ENCODE peak calls at places on chromosomes 11 and 22, in four cellular contexts. F is HepG2, T is GM12878, V is K562. E is an unnamed sample.

GRCh38 chr22:19455585-19456370 is 8.3 kb upstream of the C22orf39 start:
- DNase-seq in F (no peak), T (no peak), V (no peak), E (no peak)

GRCh38 chr11:84524422-84525051 is 1102.6 kb downstream of the DLG2 start:
- DNase-seq in F (no peak), T (no peak), V (no peak), E (no peak)

GRCh38 chr11:17767301-17767885 is 32.8 kb downstream of the KCNC1 start:
- DNase-seq in F (no peak), T (no peak), V (no peak), E (no peak)

GRCh38 chr11:62394825-62395538 is 23.9 kb upstream of the SCGB1A1 start:
- DNase-seq in F (peak), T (peak), V (peak), E (peak)

GRCh38 chr11:126113515-126113957 is 50.9 kb upstream of the CDON start:
- DNase-seq in F (peak), T (no peak), V (no peak), E (peak)

GRCh38 chr22:23177197-23177596 is 3.1 kb upstream of the BCR start:
- DNase-seq in F (no peak), T (no peak), V (peak), E (no peak)

GRCh38 chr11:206002-206384 is 1.2 kb downstream of the BET1L start:
- DNase-seq in F (no peak), T (no peak), V (no peak), E (no peak)

GRCh38 chr22:38973289-38974169 is 8.6 kb upstream of the APOBEC3B start:
- DNase-seq in F (peak), T (no peak), V (peak), E (peak)

GRCh38 chr11:123505546-123506299 is 75.7 kb downstream of the GRAMD1B start:
- DNase-seq in F (no peak), T (no peak), V (no peak), E (no peak)

GRCh38 chr11:8531312-8531711 is 62.7 kb downstream of the STK33 start:
- DNase-seq in F (no peak), T (no peak), V (no peak), E (no peak)

GRCh38 chr22:37549704-37550059 is 10.6 kb upstream of the CDC42EP1 start:
- DNase-seq in F (no peak), T (no peak), V (no peak), E (no peak)

GRCh38 chr11:119472186-119472855 is 49.3 kb upstream of the THY1 start:
- DNase-seq in F (peak), T (no peak), V (no peak), E (no peak)

GRCh38 chr11:1140642-1141490 is 16.9 kb upstream of the MUC5AC start:
- DNase-seq in F (no peak), T (no peak), V (no peak), E (no peak)

GRCh38 chr11:6099577-6099976 is 7.9 kb upstream of the OR56B4 start:
- DNase-seq in F (no peak), T (no peak), V (no peak), E (no peak)

GRCh38 chr11:125463590-125464265 is 32.3 kb downstream of the FEZ1 start:
- DNase-seq in F (no peak), T (no peak), V (no peak), E (no peak)

GRCh38 chr11:60633645-60634044 is 65.8 kb upstream of the MS4A8 start:
- DNase-seq in F (no peak), T (peak), V (no peak), E (no peak)

GRCh38 chr11:1916986-1917522 is 2.4 kb upstream of the TNNT3 start:
- DNase-seq in F (no peak), T (no peak), V (no peak), E (no peak)

GRCh38 chr11:131591051-131591461 is 220.6 kb downstream of the NTM start:
- DNase-seq in F (no peak), T (no peak), V (no peak), E (no peak)

GRCh38 chr11:90453525-90453924 is 230.7 kb upstream of the CHORDC1 start:
- DNase-seq in F (no peak), T (no peak), V (no peak), E (no peak)

GRCh38 chr11:112023104-112023503 is 2.1 kb upstream of the DLAT start:
- DNase-seq in F (peak), T (no peak), V (no peak), E (no peak)

GRCh38 chr11:44629732-44630345 is 64.4 kb downstream of the CD82 start:
- DNase-seq in F (no peak), T (no peak), V (no peak), E (no peak)

GRCh38 chr11:126109941-126110731 is 47.5 kb upstream of the CDON start:
- DNase-seq in F (no peak), T (no peak), V (no peak), E (no peak)

GRCh38 chr22:35409783-35410662 is 10.1 kb downstream of the MCM5 start:
- DNase-seq in F (no peak), T (peak), V (no peak), E (no peak)

GRCh38 chr11:45771942-45772522 is 32.9 kb upstream of the SLC35C1 start:
- DNase-seq in F (peak), T (no peak), V (peak), E (peak)

GRCh38 chr11:827146-827860 is 416 bp upstream of the CRACR2B start:
- DNase-seq in F (peak), T (no peak), V (peak), E (no peak)

GRCh38 chr11:102623128-102623527 is 2.0 kb downstream of the MMP20 start:
- DNase-seq in F (no peak), T (no peak), V (no peak), E (no peak)

GRCh38 chr11:102620179-102620578 is 5.0 kb downstream of the MMP20 start:
- DNase-seq in F (no peak), T (no peak), V (no peak), E (no peak)

GRCh38 chr11:102620858-102621561 is 4.1 kb downstream of the MMP20 start:
- DNase-seq in F (no peak), T (no peak), V (no peak), E (no peak)

GRCh38 chr11:102623998-102624397 is 1.1 kb downstream of the MMP20 start:
- DNase-seq in F (no peak), T (no peak), V (no peak), E (no peak)

GRCh38 chr11:102622258-102622657 is 2.9 kb downstream of the MMP20 start:
- DNase-seq in F (peak), T (no peak), V (no peak), E (no peak)
- TF ChIP-seq FOXK2 in F (no peak), T (no peak), V (no peak), E (no peak)

GRCh38 chr11:59181746-59182456 is 10.0 kb downstream of the DTX4 start:
- DNase-seq in F (no peak), T (no peak), V (no peak), E (no peak)

GRCh38 chr11:59185412-59185811 is 13.5 kb downstream of the DTX4 start:
- DNase-seq in F (no peak), T (no peak), V (no peak), E (no peak)

GRCh38 chr11:59182457-59183151 is 10.7 kb downstream of the DTX4 start:
- DNase-seq in F (peak), T (no peak), V (peak), E (no peak)

GRCh38 chr11:59184876-59185275 is 12.9 kb downstream of the DTX4 start:
- DNase-seq in F (no peak), T (no peak), V (no peak), E (no peak)

DNA sequence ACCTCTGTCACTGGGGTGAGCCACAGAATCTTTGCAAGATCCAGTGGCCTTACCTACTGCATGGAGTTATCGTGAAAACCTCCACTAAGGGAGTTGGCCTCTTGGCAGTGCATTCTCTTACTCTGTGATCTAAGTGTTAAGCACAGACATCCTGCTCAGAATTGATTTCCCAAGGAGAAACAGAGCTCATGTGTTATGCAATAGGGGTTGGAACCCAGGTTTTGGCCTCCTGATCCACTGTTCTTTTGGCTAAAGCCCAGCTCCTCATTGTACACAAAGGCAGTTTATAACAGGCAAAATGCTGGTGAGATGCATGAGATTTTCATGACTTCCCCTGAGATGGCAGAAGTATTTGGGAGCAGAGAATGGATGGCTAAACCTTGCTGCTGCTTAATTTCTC is 11.8 kb downstream of the DTX4 start:
- DNase-seq in F (no peak), T (no peak), V (no peak), E (no peak)
- TF ChIP-seq BHLHE40 in F (no peak), T (no peak), V (no peak), E (no peak)

DNA sequence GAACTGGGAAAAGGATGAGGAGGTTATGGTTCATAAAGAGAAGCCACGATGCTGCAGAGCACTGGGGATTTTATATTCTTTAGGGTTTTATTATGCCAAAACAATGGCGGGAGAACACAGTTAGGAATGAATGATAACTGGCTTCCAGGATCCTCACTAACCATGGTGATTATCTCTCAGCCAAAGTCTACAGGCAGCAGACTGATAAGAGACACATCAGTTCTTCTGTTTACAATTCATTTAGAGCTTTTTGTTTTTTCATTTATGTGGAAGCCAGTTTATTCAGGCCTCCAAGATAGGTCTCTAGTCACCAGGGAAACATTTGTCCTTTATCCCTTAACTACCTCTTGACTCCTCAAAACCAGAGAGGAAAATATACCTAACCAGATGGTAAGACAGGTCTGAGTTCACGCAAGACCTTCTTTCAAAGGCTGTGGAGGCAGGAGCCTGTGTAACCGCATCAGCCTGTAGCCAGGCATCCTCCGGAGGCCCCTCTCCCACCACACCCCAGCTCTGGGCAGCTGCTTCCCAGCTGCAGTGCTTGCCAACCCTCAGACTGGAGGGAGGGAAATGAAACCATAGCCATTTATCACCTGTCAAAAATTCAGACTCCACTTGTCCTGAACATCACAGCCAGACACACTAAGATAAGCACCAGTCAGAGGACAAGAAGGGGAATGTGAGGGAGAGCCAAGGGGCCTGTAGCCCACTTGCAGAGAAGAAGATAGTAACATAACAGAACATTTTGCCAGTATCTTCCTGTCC is 57.2 kb upstream of the FAM181B start:
- DNase-seq in F (no peak), T (no peak), V (peak), E (no peak)
- TF ChIP-seq FOXK2 in F (no peak), T (no peak), V (peak), E (no peak)

DNA sequence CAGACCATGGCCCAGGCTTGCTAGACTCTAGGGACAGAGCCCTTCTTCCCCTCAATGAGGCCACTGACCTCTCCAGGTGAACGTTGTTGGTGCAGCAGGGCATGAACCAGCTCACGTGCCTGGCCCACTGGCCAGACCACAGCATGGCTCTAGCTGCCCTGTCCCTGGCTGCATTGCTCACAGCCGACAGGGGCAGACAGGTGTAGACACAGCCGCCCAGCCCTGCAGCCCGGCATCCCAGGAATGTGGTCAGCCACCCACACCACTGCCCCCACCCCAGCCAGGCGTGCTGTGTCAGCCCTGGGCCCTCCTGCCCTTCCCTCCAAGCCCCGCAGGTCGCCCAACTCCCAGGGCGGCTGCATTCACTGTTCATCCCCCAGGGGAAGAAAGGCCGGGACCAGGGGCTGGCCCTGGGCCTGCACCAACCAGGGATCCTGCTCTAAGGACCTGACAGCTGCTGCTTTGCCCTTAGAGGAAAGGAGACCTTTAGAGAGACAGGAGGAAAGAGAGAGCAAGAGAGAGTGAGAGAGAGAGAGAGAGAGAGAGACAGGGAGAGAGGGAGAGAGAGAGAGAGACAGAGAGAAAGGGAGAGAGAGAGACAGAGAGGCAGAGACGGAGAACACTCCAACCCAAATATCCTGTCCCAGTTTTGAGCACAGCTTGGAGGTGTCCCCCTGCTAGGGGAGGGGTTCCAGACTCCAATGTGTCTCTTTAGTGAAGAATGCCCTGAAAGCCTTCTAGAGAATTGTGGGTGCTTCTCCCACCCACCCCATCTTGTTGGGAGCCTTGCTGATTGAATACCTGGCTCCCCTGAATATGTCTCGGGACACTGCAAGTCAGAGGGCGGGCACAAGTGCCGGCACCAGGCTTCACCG is 44.2 kb upstream of the LINC01488 start:
- DNase-seq in F (peak), T (no peak), V (no peak), E (no peak)
- TF ChIP-seq BHLHE40 in F (peak), T (peak), V (peak), E (no peak)